ENCODE peak calls at places on chromosomes 4 and X, in five cellular contexts. F, H, B, Z and D are unnamed samples.

GRCh38 chr4:42329421-42329820 is 67.9 kb upstream of the SHISA3 start:
- DNase-seq in F (no peak), H (no peak), B (peak; percentile 37), Z (no peak), D (no peak)

GRCh38 chr4:3239998-3240920 is 8.7 kb upstream of the MSANTD1 start:
- DNase-seq in F (no peak), H (no peak), B (no peak), Z (no peak), D (no peak)

GRCh38 chr4:185265942-185266341 is 56.5 kb downstream of the SNX25 start:
- DNase-seq in F (no peak), H (no peak), B (peak; percentile 16), Z (no peak), D (no peak)

GRCh38 chrX:54067741-54068140 is 23.5 kb upstream of the PHF8 start:
- DNase-seq in F (no peak), H (no peak), B (no peak), Z (no peak), D (no peak)

GRCh38 chr4:182642831-182643230 is 274.4 kb downstream of the DCTD start:
- DNase-seq in F (no peak), H (no peak), B (peak; percentile 5), Z (no peak), D (no peak)

GRCh38 chr4:154399259-154399974 is 92.2 kb downstream of the DCHS2 start:
- DNase-seq in F (no peak), H (peak; percentile 29), B (peak; percentile 69), Z (no peak), D (no peak)

GRCh38 chr4:1318488-1319213 is 28.4 kb upstream of the UVSSA start:
- DNase-seq in F (peak; percentile 19), H (peak; percentile 28), B (no peak), Z (no peak), D (no peak)

GRCh38 chr4:23483320-23483958 is 406.4 kb downstream of the PPARGC1A start:
- DNase-seq in F (no peak), H (no peak), B (no peak), Z (no peak), D (no peak)

GRCh38 chrX:68454476-68455150 is 21.3 kb upstream of the OPHN1 start:
- DNase-seq in F (no peak), H (no peak), B (no peak), Z (no peak), D (no peak)

GRCh38 chr4:154124539-154125255 is 335.8 kb upstream of the SFRP2 start:
- DNase-seq in F (no peak), H (no peak), B (peak; percentile 74), Z (peak; percentile 60), D (no peak)

GRCh38 chrX:102154218-102154860 is 1.4 kb downstream of the BEX5 start:
- DNase-seq in F (no peak), H (peak; percentile 31), B (no peak), Z (no peak), D (no peak)

GRCh38 chr4:140098481-140099132 is 55.4 kb downstream of the MAML3 start:
- DNase-seq in F (no peak), H (no peak), B (peak; percentile 73), Z (no peak), D (no peak)

GRCh38 chr4:104531390-104531789 is 36.7 kb upstream of the CXXC4 start:
- DNase-seq in F (no peak), H (no peak), B (peak; percentile 11), Z (no peak), D (no peak)